ENCODE peak calls at places on chromosomes 5 and 9, in eight cellular contexts. F is CD4-positive, alpha-beta memory T cell; G is uterus; Y is IMR-90; E is heart right ventricle; V is body of pancreas; I is CD8-positive, alpha-beta T cell; T is ascending aorta. B is an unnamed sample. For H3K4me1, the result is how much of the 10 kb centered on the place peaks cover.

GRCh38 chr5:64331597-64332277 is 166.1 kb downstream of the RNF180 start:
- DNase-seq in F (no peak), G (no peak), Y (no peak), E (peak), V (peak), I (no peak), T (no peak), B (no peak)

GRCh38 chr5:146860213-146860891 is 18.2 kb downstream of the PPP2R2B start:
- DNase-seq in F (no peak), G (no peak), Y (no peak), E (no peak), V (no peak), I (no peak), T (no peak), B (no peak)

GRCh38 chr5:3595102-3595961 is at the start of gene IRX1:
- DNase-seq in F (no peak), G (no peak), Y (no peak), E (no peak), V (no peak), I (no peak), T (no peak), B (no peak)

GRCh38 chr5:1804001-1804690 is 2.9 kb downstream of the NDUFS6 start:
- DNase-seq in F (no peak), G (no peak), Y (peak), E (no peak), V (no peak), I (no peak), T (no peak), B (no peak)

GRCh38 chr9:83677596-83677995 is 30.2 kb downstream of the UBQLN1 start:
- DNase-seq in F (no peak), G (no peak), Y (no peak), E (no peak), V (no peak), I (no peak), T (no peak), B (no peak)

GRCh38 chr9:90894956-90895687 is 93.5 kb downstream of the SYK start:
- DNase-seq in F (no peak), G (no peak), Y (no peak), E (no peak), V (no peak), I (no peak), T (no peak), B (no peak)

GRCh38 chr9:124675261-124676158 is 95.6 kb downstream of the NR6A1 start:
- DNase-seq in F (no peak), G (no peak), Y (no peak), E (no peak), V (no peak), I (no peak), T (no peak), B (no peak)

GRCh38 chr9:85647571-85647970 is 94.2 kb downstream of the AGTPBP1 start:
- DNase-seq in F (no peak), G (no peak), Y (no peak), E (no peak), V (no peak), I (no peak), T (no peak), B (no peak)

DNA sequence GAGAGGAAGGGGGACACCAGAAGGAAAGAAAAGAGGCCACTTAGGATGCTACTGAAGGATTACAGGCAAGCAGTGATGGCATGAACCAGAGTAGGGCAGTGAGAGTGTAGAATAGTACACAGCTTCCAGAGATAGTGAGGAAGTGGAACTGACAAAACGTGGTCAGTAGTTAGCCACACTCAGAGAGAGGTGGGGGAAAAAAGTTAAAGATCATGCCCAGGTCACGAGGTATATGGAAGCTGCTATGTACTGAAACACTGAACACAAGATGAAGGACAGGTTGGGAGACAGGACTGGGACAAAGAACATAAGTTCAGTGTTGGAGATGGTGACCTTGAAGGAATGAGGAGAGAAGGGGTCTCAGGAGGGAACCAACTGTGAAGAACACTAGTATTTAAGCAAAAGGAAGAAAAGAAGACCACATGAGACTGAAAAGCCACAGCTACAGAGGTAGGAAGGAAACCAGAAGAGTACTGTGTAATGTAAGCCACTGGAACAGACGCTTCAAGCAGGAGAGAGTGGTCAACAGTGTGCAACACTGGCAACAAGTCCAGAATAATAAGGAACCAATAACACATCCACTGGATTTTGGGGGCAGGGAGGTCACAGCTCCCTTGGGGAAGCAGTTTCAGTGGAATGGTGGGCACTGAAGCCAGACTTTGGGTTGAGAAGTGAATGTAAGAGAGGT is 45.5 kb downstream of the ELL2 start:
- DNase-seq in F (no peak), G (no peak), Y (no peak), E (no peak), V (no peak), I (no peak), T (no peak), B (no peak)
- H3K27ac ChIP-seq in F (no peak), G (no peak), Y (peak), E (no peak), V (peak), I (no peak), T (no peak), B (no peak)

GRCh38 chr5:14925326-14925725 is 53.7 kb upstream of the ANKH start:
- DNase-seq in F (no peak), G (no peak), Y (peak), E (no peak), V (no peak), I (no peak), T (no peak), B (no peak)

GRCh38 chr5:14932902-14933475 is 61.4 kb upstream of the ANKH start:
- DNase-seq in F (no peak), G (no peak), Y (peak), E (no peak), V (no peak), I (no peak), T (no peak), B (no peak)

GRCh38 chr5:14928661-14929060 is 57.1 kb upstream of the ANKH start:
- DNase-seq in F (no peak), G (no peak), Y (peak), E (no peak), V (no peak), I (no peak), T (no peak), B (no peak)

GRCh38 chr5:14930486-14930885 is 58.9 kb upstream of the ANKH start:
- DNase-seq in F (no peak), G (no peak), Y (peak), E (no peak), V (no peak), I (no peak), T (no peak), B (no peak)

DNA sequence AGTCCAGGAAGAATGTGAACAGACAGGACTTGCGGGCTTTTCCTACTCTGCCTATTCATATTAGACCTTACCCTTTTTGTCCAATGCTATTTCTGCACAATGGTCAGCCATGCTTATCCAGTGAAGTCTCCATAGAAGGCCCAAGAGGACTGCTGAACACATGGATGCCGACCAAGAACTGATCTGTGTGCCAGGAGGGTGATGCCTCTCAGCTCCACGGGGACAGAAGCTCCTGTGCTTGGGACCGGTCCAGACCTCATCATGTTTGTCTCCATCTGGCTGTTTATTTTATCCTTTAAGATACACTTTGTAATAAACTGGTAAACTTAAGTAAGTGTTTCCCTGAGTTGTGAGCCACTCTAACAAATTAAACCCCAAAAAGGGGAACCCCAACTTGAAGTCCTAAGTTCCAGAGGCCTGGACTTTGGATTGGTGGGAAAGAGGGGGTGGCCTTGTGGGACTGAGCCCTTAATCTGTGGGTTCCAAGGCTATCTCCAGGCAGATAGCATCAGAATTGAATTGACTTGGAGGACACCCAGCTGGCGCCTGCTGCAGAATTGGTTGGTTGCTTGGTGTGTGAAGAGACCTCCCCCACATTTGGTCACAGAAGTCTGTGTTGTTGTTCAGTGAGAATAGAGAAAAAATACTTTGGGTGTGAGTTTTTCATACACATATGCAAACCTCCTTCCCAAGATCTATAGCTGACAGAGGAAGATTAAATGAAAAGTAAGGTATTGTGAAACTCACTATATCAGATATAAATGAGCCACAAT is 57.9 kb upstream of the ANKH start:
- DNase-seq in F (no peak), G (no peak), Y (no peak), E (no peak), V (no peak), I (no peak), T (no peak), B (no peak)
- H3K4me1 ChIP-seq in F (under half), G (under half), Y (under half), E (under half), V (under half), I (under half), T (under half), B (under half)

GRCh38 chr5:150357326-150358260 is at the start of gene TCOF1:
- DNase-seq in F (peak), G (peak), Y (peak), E (peak), V (peak), I (peak), T (peak), B (peak)
- H3K27ac ChIP-seq in F (peak), G (peak), Y (peak), E (peak), V (peak), I (peak), T (no peak), B (peak)

DNA sequence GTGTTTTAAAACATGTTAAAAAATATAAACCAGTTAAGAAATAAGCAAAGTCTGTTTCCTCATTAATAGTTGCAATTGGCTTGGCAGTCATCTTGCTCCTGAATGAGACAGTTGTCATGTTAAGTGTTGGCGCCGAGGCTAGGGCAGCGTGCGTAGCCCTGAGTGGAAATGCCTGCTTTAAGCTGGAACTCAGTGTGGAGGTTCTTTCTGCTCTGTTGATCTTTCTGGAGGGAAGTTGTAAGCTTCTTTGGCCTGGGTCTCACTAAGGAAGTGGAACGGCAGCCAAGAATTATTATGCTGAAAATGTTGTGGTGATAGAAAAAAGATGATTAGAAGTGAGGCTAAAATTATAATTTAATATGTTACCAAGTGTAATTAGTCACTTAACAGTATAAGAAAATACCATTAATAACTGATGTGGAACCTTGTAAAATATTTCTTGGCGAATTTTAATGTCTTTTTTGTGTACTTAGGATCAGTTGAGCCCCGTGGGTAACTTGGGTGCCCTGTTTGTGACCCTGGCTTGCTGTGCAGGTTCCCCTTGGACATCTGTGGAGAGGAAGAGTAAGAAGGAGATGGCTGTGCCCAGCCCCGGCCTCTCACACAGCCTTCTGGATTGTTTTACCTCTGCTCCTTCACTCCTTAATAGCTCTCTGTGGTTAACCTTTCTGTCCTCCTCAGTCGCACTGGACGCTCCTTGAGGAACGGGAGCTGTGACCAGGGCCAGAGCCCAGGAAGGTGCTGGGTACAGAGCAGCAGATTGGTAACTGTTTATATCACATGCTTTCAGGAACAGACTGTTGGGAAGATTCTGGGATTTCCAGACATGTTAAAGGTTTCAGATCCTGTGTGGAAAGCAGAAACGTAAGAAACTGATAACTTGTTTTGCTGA is 31.0 kb downstream of the PCBD2 start:
- DNase-seq in F (no peak), G (no peak), Y (no peak), E (no peak), V (no peak), I (no peak), T (no peak), B (no peak)
- H3K4me1 ChIP-seq in F (under half), G (under half), Y (under half), E (under half), V (under half), I (under half), T (under half), B (under half)

DNA sequence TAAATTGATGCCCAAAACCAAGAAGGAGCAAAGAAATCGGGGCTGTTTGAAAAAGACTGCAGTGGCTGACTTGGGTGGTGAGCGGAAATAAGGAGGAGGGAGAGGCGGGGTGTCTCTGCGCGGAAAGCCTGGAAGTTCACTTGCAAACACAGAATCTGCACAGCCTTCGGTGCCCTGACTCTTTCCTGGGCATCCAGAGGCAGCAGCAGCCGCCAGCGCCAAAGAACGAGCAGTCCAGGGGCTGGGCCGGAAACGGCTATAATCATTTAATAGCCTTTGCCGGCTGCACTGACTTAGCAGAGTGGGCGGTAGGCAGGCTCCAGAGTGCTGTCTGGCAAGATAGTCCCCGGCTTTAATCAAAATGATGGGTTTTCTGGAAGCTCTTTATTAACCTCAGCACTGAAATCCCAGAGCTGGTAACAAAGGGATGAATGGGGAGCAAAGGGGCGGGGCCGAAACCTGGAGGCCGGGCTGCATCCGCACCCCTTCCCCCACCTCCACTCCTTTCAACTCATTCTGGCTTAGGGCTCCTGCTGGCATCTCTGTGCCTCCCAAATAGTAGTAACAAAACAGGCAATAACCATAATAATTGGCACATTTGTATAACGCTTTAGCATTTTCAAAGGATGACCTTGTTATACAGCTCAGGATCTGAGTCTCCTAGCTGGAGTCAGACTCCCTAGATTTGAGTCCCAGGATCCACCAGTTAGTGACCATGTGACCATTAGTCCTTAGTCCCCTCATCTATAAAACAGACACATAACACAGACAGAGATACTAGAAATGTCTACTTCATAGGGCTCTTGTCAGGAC is 35.8 kb downstream of the PCDHAC2 start:
- DNase-seq in F (no peak), G (peak), Y (no peak), E (no peak), V (peak), I (no peak), T (no peak), B (no peak)
- H3K27ac ChIP-seq in F (no peak), G (no peak), Y (no peak), E (no peak), V (no peak), I (no peak), T (no peak), B (no peak)

DNA sequence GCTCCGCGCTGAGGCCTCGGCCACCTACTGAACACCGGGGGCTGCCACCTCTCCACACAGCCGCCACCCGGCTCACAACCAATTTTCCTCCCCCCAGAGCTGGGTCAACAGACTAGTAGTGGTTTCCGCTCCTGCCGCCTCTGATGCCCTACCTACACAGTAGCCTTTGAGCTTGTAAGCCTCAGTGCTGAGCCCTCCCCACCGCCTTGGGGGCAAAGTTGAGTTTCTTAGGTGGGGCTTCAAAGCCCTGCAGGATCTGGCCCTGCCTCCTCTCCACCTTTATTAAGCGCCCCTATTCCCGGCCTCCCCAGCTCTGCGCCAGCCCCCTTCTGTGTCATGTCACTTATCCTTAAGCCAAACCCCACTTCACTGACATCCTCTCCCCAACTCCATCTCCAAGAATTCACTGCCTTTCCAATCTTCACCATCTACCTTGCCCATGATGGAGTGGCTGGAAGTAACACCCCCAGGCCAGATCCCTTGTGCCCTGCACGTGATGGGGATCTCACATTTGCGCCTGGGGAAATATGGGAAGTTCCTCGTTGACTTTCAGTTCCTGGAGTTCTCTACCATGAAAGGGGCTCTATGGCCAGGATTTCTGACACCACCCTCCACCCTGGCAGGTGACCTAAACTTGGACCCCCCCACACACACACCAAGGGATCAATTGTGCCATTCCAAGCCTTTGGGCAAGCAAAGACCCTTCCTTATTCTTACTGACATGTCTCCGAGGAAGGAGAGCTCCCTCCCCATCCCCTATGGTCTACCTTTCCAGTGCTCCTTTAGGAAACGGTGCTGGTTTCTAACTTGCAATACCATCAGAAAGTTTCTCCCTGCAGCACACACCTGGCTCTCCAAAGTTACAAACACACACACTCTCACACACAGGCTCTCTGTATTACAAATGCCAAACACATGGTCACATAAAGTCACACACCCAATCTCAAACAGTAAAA is 2.7 kb upstream of the CNTFR start:
- DNase-seq in F (no peak), G (no peak), Y (no peak), E (no peak), V (no peak), I (no peak), T (no peak), B (no peak)
- H3K4me1 ChIP-seq in F (under half), G (under half), Y (under half), E (half or more), V (under half), I (under half), T (under half), B (under half)

GRCh38 chr5:16869821-16870796 is 66.0 kb downstream of the MYO10 start:
- DNase-seq in F (no peak), G (no peak), Y (peak), E (no peak), V (no peak), I (no peak), T (no peak), B (no peak)

GRCh38 chr5:16866795-16867584 is 69.1 kb downstream of the MYO10 start:
- DNase-seq in F (no peak), G (no peak), Y (peak), E (no peak), V (peak), I (no peak), T (no peak), B (peak)

GRCh38 chr5:16870878-16871277 is 65.2 kb downstream of the MYO10 start:
- DNase-seq in F (no peak), G (no peak), Y (no peak), E (no peak), V (no peak), I (no peak), T (no peak), B (no peak)

GRCh38 chr5:16867585-16867953 is 68.5 kb downstream of the MYO10 start:
- DNase-seq in F (no peak), G (no peak), Y (no peak), E (no peak), V (no peak), I (no peak), T (no peak), B (no peak)

DNA sequence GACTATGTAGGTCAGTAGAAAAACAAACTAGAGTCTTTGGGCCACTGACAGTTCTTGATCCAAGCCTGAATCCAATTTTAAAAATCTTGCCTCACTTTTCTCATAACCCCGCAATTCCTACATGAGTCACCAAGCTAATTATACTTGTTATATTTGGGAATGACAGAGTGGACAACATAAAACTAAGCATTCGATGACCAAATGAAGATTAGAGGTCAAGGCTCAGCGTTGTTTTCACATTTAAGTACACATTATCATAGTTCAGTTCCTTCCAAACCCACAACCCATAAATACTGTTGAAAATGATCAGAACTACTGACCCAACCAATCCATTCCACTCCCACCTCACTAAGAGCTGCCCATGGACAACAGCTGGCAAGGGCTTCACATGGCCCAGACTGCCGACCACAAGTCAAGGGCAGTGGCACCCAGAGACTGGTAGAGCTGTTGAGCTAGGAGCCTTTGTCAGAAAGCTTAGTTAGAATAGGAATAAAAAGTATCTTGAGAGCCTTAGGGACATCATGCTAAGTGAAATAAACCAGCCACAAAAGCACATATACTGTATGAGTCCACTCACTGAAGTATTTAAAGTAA is 64.2 kb downstream of the MYO10 start:
- DNase-seq in F (no peak), G (no peak), Y (peak), E (no peak), V (no peak), I (no peak), T (no peak), B (no peak)
- H3K27ac ChIP-seq in F (no peak), G (peak), Y (no peak), E (no peak), V (peak), I (no peak), T (peak), B (no peak)

GRCh38 chr9:77997611-77998349 is 33.8 kb downstream of the GNAQ start:
- DNase-seq in F (no peak), G (no peak), Y (peak), E (no peak), V (no peak), I (no peak), T (no peak), B (no peak)
- H3K4me1 ChIP-seq in F (under half), G (under half), Y (under half), E (under half), V (under half), I (under half), T (under half), B (under half)

B was measured in small intestine.